ENCODE peak calls at places on chromosomes 7 and 10, in nine cellular contexts. W is body of pancreas, Y is heart right ventricle, E is cardiac muscle cell, H is psoas muscle, O is suprapubic skin, R is ovary, X is stomach, K is esophagus squamous epithelium. J is an unnamed sample.

GRCh38 chr10:14016011-14016536 is 314.6 kb downstream of the FRMD4A start:
- DNase-seq in X (no peak), K (no peak), Y (peak; percentile 52), R (no peak), H (peak; percentile 70), E (no peak), W (peak; percentile 62), O (no peak), J (no peak)

GRCh38 chr10:79223001-79223345 is 124.3 kb upstream of the PPIF start:
- DNase-seq in R (peak; percentile 53), H (no peak), X (no peak), E (no peak), W (no peak), K (no peak), O (no peak), Y (no peak), J (no peak)

GRCh38 chr10:77873558-77874380 is 52.8 kb downstream of the DLG5 start:
- DNase-seq in K (no peak), R (peak; percentile 60), Y (no peak), W (peak; percentile 52), X (peak; percentile 50), H (peak; percentile 69), E (no peak), O (peak; percentile 78), J (no peak)

GRCh38 chr7:93843260-93843659 is 47.3 kb downstream of the TFPI2 start:
- DNase-seq in E (no peak), O (no peak), Y (no peak), K (no peak), H (no peak), X (no peak), W (no peak), R (no peak), J (no peak)

GRCh38 chr10:101629781-101630419 is 41.8 kb downstream of the DPCD start:
- DNase-seq in R (no peak), E (no peak), O (no peak), H (peak; percentile 79), X (no peak), Y (peak; percentile 40), K (no peak), W (no peak), J (no peak)

GRCh38 chr7:130669051-130669700 is 628 bp upstream of the COPG2 start:
- DNase-seq in X (peak; percentile 26), E (no peak), Y (no peak), K (no peak), R (no peak), O (no peak), H (no peak), W (no peak), J (peak; percentile 91)

GRCh38 chr7:5634107-5634950 is 147.1 kb downstream of the RNF216 start:
- DNase-seq in W (peak; percentile 42), X (no peak), E (peak; percentile 40), H (peak; percentile 87), K (no peak), Y (peak; percentile 68), O (peak; percentile 90), R (peak; percentile 59), J (no peak)

GRCh38 chr7:135970045-135970444 is 7.1 kb downstream of the MTPN start:
- DNase-seq in X (no peak), Y (no peak), W (no peak), E (no peak), K (no peak), H (no peak), R (no peak), O (no peak), J (no peak)

GRCh38 chr10:31778627-31779026 is 150.0 kb downstream of the ARHGAP12 start:
- DNase-seq in K (no peak), R (no peak), O (no peak), Y (no peak), E (no peak), H (no peak), W (no peak), X (no peak), J (no peak)

GRCh38 chr10:8583096-8583495 is 528.6 kb downstream of the GATA3 start:
- DNase-seq in W (no peak), H (no peak), X (no peak), Y (no peak), E (no peak), R (no peak), O (no peak), K (no peak), J (no peak)

GRCh38 chr7:99177165-99177564 is 30.8 kb downstream of the KPNA7 start:
- DNase-seq in K (no peak), W (no peak), H (no peak), R (no peak), X (no peak), Y (no peak), O (no peak), E (no peak), J (no peak)

GRCh38 chr7:18538554-18539250 is 43.2 kb downstream of the HDAC9 start:
- DNase-seq in Y (no peak), W (no peak), K (no peak), E (no peak), X (no peak), R (no peak), H (no peak), O (no peak), J (no peak)

GRCh38 chr7:26958834-26959233 is 94.4 kb upstream of the SKAP2 start:
- DNase-seq in W (no peak), K (no peak), O (no peak), X (no peak), R (no peak), Y (no peak), E (no peak), H (no peak), J (no peak)

GRCh38 chr10:74093530-74094164 is 57.0 kb downstream of the AP3M1 start:
- DNase-seq in K (no peak), W (no peak), O (no peak), Y (no peak), X (no peak), E (no peak), H (no peak), R (no peak), J (no peak)

GRCh38 chr7:2526659-2527504 is 7.3 kb downstream of the LFNG start:
- DNase-seq in W (no peak), H (peak; percentile 42), X (no peak), E (no peak), K (no peak), R (no peak), O (no peak), Y (peak; percentile 9), J (no peak)

GRCh38 chr10:71463111-71463510 is 66.4 kb downstream of the CDH23 start:
- DNase-seq in E (no peak), W (no peak), X (no peak), R (no peak), H (no peak), K (no peak), Y (no peak), O (no peak), J (no peak)

GRCh38 chr7:122887198-122887597 is 938 bp upstream of the CADPS2 start:
- DNase-seq in Y (peak; percentile 66), E (peak; percentile 77), X (peak; percentile 78), W (peak; percentile 84), R (peak; percentile 54), O (peak; percentile 68), K (no peak), H (peak; percentile 61), J (no peak)

GRCh38 chr10:47257396-47258120 is 42.4 kb upstream of the GDF10 start:
- DNase-seq in O (no peak), W (no peak), K (no peak), X (no peak), R (no peak), H (no peak), E (no peak), Y (no peak), J (no peak)

GRCh38 chr10:58967551-58968418 is 208.7 kb upstream of the PHYHIPL start:
- DNase-seq in K (no peak), E (peak; percentile 80), H (no peak), O (no peak), Y (peak; percentile 30), W (peak; percentile 68), X (peak; percentile 31), R (no peak), J (no peak)

DNA sequence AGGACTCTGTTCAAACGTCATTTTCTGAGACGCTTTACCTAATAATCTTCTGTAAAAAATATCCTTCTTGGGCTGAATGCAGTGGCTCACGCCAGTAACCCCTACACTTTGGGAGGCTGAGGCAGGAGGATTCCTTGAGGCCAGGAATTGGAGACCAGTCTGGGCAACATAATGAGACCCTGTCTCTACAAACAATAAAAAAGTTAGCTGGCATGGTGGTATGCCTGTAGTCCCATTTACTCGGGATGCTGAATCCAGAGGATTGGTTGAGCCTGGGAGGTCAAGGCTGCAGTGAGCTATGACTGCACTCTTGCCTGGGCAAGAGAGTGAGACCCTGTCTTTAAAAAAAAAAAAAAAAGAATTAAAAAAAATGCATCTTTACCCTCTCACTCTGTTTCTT is 5.1 kb downstream of the STAM start:
- DNase-seq in W (no peak), E (no peak), H (no peak), Y (no peak), X (no peak), O (no peak), R (no peak), K (no peak), J (no peak)
- H3K4me1 ChIP-seq in W (peaks cover 32% of the 10 kb centered on the region), E (peaks cover 8% of the 10 kb centered on the region), H (peaks cover 75% of the 10 kb centered on the region), Y (peaks cover 64% of the 10 kb centered on the region), X (peaks cover 71% of the 10 kb centered on the region), O (peaks cover 38% of the 10 kb centered on the region), R (peaks cover 14% of the 10 kb centered on the region), K (peaks cover 86% of the 10 kb centered on the region), J (peaks cover 76% of the 10 kb centered on the region)

GRCh38 chr10:11573497-11573896 is 38.0 kb downstream of the USP6NL start:
- DNase-seq in K (no peak), R (no peak), X (no peak), Y (no peak), E (peak; percentile 11), W (peak; percentile 14), O (no peak), H (no peak), J (no peak)
- H3K4me3 ChIP-seq in K (no peak overlapping the region), R (no peak overlapping the region), X (no peak overlapping the region), Y (no peak overlapping the region), E (no peak overlapping the region), W (no peak overlapping the region), O (no peak overlapping the region), H (no peak overlapping the region), J (no peak overlapping the region)

GRCh38 chr10:131496351-131497052 is 185.0 kb upstream of the TCERG1L start:
- DNase-seq in O (no peak), H (no peak), E (no peak), Y (no peak), X (no peak), R (no peak), K (no peak), W (no peak), J (peak; percentile 68)
- H3K9me3 ChIP-seq in O (peaks cover 10% of the 10 kb centered on the region), H (no peaks in the 10 kb centered on the region), E (no peaks in the 10 kb centered on the region), Y (peaks cover 3% of the 10 kb centered on the region), X (peaks cover 5% of the 10 kb centered on the region), R (peaks cover 3% of the 10 kb centered on the region), K (no peaks in the 10 kb centered on the region), W (no peaks in the 10 kb centered on the region), J (no peaks in the 10 kb centered on the region)

GRCh38 chr10:17506859-17507471 is 52.6 kb upstream of the ST8SIA6 start:
- DNase-seq in O (no peak), K (no peak), E (no peak), R (no peak), H (no peak), X (no peak), W (no peak), Y (no peak), J (no peak)
- H3K4me1 ChIP-seq in O (no peaks in the 10 kb centered on the region), K (no peaks in the 10 kb centered on the region), E (no peaks in the 10 kb centered on the region), R (no peaks in the 10 kb centered on the region), H (no peaks in the 10 kb centered on the region), X (peaks cover 1% of the 10 kb centered on the region), W (no peaks in the 10 kb centered on the region), Y (peaks cover 30% of the 10 kb centered on the region), J (no peaks in the 10 kb centered on the region)